ENCODE peak calls at places on chromosomes 7 and 10, in nine cellular contexts. Z is Kasumi-1; S is transverse colon; Q is stimulated activated CD8-positive, alpha-beta memory T cell treated with anti-CD3 and anti-CD28 coated beads, Interleukin-4, amount 100 ng/mL, for 48 hours; L is activated CD8-positive, alpha-beta T cell treated with anti-CD3 and anti-CD28 coated beads for 36 hours; J is RWPE1; B is activated CD8-positive, alpha-beta memory T cell treated with anti-CD3 and anti-CD28 coated beads for 4 hours; G is left kidney; E is NCI-H1417 treated with DMSO at 0.1 percent for 48 hours. X is an unnamed sample.

GRCh38 chr7:95411666-95412065 is 15.5 kb upstream of the PON3 start:
- DNase-seq in Z (no peak), J (no peak), B (no peak), L (no peak), Q (no peak), G (no peak), S (no peak), E (no peak), X (no peak)

GRCh38 chr7:11212816-11213215 is 239.1 kb downstream of the PHF14 start:
- DNase-seq in B (no peak), Z (no peak), L (no peak), Q (no peak), J (no peak), E (no peak), G (peak), S (no peak), X (no peak)

GRCh38 chr10:84138478-84139125 is 707 bp upstream of the GHITM start:
- DNase-seq in L (peak), Q (peak), S (peak), E (no peak), G (no peak), Z (no peak), J (no peak), B (no peak), X (peak)

GRCh38 chr10:6061056-6061455 is 1.1 kb downstream of the IL2RA start:
- DNase-seq in Q (peak), E (no peak), Z (no peak), S (no peak), B (no peak), G (no peak), L (no peak), J (no peak), X (peak)

GRCh38 chr7:116780521-116780920 is 81.9 kb upstream of the CAPZA2 start:
- DNase-seq in E (no peak), L (peak), Q (no peak), G (no peak), J (no peak), Z (no peak), B (no peak), S (no peak), X (no peak)

GRCh38 chr10:35409094-35409582 is 72.8 kb downstream of the CCNY start:
- DNase-seq in G (peak), E (no peak), J (peak), S (no peak), Q (peak), Z (peak), B (no peak), L (peak), X (peak)

GRCh38 chr7:92698237-92698841 is 108.1 kb upstream of the FAM133B start:
- DNase-seq in G (peak), S (peak), Q (no peak), B (no peak), Z (no peak), E (no peak), J (peak), L (no peak), X (no peak)

GRCh38 chr10:79203014-79203675 is 134.4 kb downstream of the ZMIZ1 start:
- DNase-seq in E (no peak), Z (no peak), J (no peak), B (no peak), Q (no peak), L (no peak), G (peak), S (no peak), X (no peak)

GRCh38 chr7:70474639-70475234 is 657.2 kb upstream of the GALNT17 start:
- DNase-seq in L (no peak), S (no peak), E (no peak), B (no peak), Q (no peak), G (peak), J (no peak), Z (no peak), X (no peak)

GRCh38 chr10:79382491-79382941 is 35.2 kb downstream of the PPIF start:
- DNase-seq in J (no peak), Z (no peak), G (no peak), B (no peak), E (no peak), Q (peak), S (peak), L (no peak), X (no peak)

GRCh38 chr7:101287032-101287431 is 34.6 kb downstream of the IFT22 start:
- DNase-seq in B (no peak), S (no peak), J (no peak), G (no peak), Z (no peak), E (no peak), L (no peak), Q (no peak), X (no peak)

GRCh38 chr10:124026337-124026939 is 67.0 kb downstream of the CHST15 start:
- DNase-seq in B (no peak), Z (no peak), E (no peak), J (no peak), L (no peak), G (no peak), Q (no peak), S (no peak), X (no peak)

GRCh38 chr7:56003749-56004148 is 39.4 kb downstream of the NIPSNAP2 start:
- DNase-seq in L (no peak), E (no peak), S (no peak), G (no peak), B (no peak), J (no peak), Z (no peak), Q (no peak), X (no peak)

GRCh38 chr10:91343010-91343409 is 67.1 kb upstream of the HECTD2 start:
- DNase-seq in Z (no peak), J (no peak), Q (no peak), L (no peak), G (no peak), B (no peak), S (no peak), E (no peak), X (no peak)

GRCh38 chr10:102121739-102122372 is 1.7 kb upstream of the LDB1 start:
- DNase-seq in B (no peak), Q (no peak), E (no peak), L (no peak), Z (no peak), G (peak), S (peak), J (no peak), X (no peak)

GRCh38 chr7:5523052-5523711 is 99.5 kb upstream of the TNRC18 start:
- DNase-seq in L (peak), E (no peak), J (no peak), S (peak), Q (peak), B (no peak), G (peak), Z (no peak), X (peak)

GRCh38 chr7:17275749-17276671 is 22.4 kb upstream of the AHR start:
- DNase-seq in B (no peak), Q (no peak), E (no peak), S (no peak), G (no peak), Z (no peak), J (peak), L (no peak), X (no peak)